ENCODE peak calls at places on chromosomes 5 and 9, in six cellular contexts. One of them, this sample, is unnamed.

GRCh38 chr9:98429613-98430012 is 174.2 kb upstream of the TBC1D2 start:
- DNase-seq in GM23248: peak; percentile 89
- DNase-seq in CD8-positive, alpha-beta T cell: no peak
- DNase-seq in SJSA1: no peak
- DNase-seq in osteoblast: no peak
- DNase-seq in body of pancreas: no peak
- DNase-seq in this sample: peak; percentile 31

GRCh38 chr5:37811866-37812265 is 28.0 kb downstream of the GDNF start:
- DNase-seq in SJSA1: no peak
- DNase-seq in CD8-positive, alpha-beta T cell: no peak
- DNase-seq in osteoblast: no peak
- DNase-seq in body of pancreas: no peak
- DNase-seq in GM23248: no peak
- DNase-seq in this sample: no peak

GRCh38 chr5:56129288-56129687 is 103.8 kb downstream of the ANKRD55 start:
- DNase-seq in body of pancreas: no peak
- DNase-seq in osteoblast: no peak
- DNase-seq in GM23248: no peak
- DNase-seq in CD8-positive, alpha-beta T cell: no peak
- DNase-seq in SJSA1: no peak
- DNase-seq in this sample: no peak

GRCh38 chr9:110131499-110131898 is 76.5 kb downstream of the C9orf152 start:
- DNase-seq in CD8-positive, alpha-beta T cell: no peak
- DNase-seq in body of pancreas: no peak
- DNase-seq in osteoblast: peak; percentile 59
- DNase-seq in SJSA1: peak; percentile 78
- DNase-seq in GM23248: no peak
- DNase-seq in this sample: no peak

GRCh38 chr5:77518304-77518703 is 26.2 kb upstream of the WDR41 start:
- DNase-seq in body of pancreas: no peak
- DNase-seq in osteoblast: no peak
- DNase-seq in GM23248: peak; percentile 16
- DNase-seq in SJSA1: peak; percentile 2
- DNase-seq in CD8-positive, alpha-beta T cell: no peak
- DNase-seq in this sample: no peak

GRCh38 chr9:131528186-131528585 is 2.9 kb downstream of the UCK1 start:
- DNase-seq in SJSA1: no peak
- DNase-seq in body of pancreas: no peak
- DNase-seq in GM23248: no peak
- DNase-seq in osteoblast: peak; percentile 76
- DNase-seq in CD8-positive, alpha-beta T cell: no peak
- DNase-seq in this sample: no peak

GRCh38 chr9:135811796-135812195 is 95.5 kb downstream of the CAMSAP1 start:
- DNase-seq in body of pancreas: no peak
- DNase-seq in CD8-positive, alpha-beta T cell: no peak
- DNase-seq in GM23248: no peak
- DNase-seq in osteoblast: no peak
- DNase-seq in SJSA1: no peak
- DNase-seq in this sample: no peak

GRCh38 chr9:136995772-136996308 is 528 bp downstream of the CLIC3 start:
- DNase-seq in CD8-positive, alpha-beta T cell: no peak
- DNase-seq in osteoblast: peak; percentile 99
- DNase-seq in GM23248: peak; percentile 69
- DNase-seq in body of pancreas: no peak
- DNase-seq in SJSA1: no peak
- DNase-seq in this sample: peak; percentile 87

GRCh38 chr5:145946112-145946861 is 9.9 kb downstream of the SH3RF2 start:
- DNase-seq in osteoblast: peak; percentile 57
- DNase-seq in GM23248: peak; percentile 78
- DNase-seq in SJSA1: peak; percentile 98
- DNase-seq in CD8-positive, alpha-beta T cell: no peak
- DNase-seq in body of pancreas: no peak
- DNase-seq in this sample: no peak

GRCh38 chr9:79581388-79581787 is 9.6 kb downstream of the TLE4 start:
- DNase-seq in SJSA1: no peak
- DNase-seq in osteoblast: no peak
- DNase-seq in CD8-positive, alpha-beta T cell: no peak
- DNase-seq in GM23248: peak; percentile 23
- DNase-seq in body of pancreas: no peak
- DNase-seq in this sample: no peak

GRCh38 chr9:79578891-79579290 is 7.1 kb downstream of the TLE4 start:
- DNase-seq in CD8-positive, alpha-beta T cell: no peak
- DNase-seq in SJSA1: peak; percentile 50
- DNase-seq in GM23248: peak; percentile 61
- DNase-seq in osteoblast: no peak
- DNase-seq in body of pancreas: no peak
- DNase-seq in this sample: no peak

GRCh38 chr9:79581794-79582193 is 10.0 kb downstream of the TLE4 start:
- DNase-seq in osteoblast: peak; percentile 68
- DNase-seq in CD8-positive, alpha-beta T cell: peak; percentile 53
- DNase-seq in GM23248: peak; percentile 92
- DNase-seq in SJSA1: peak; percentile 84
- DNase-seq in body of pancreas: no peak
- DNase-seq in this sample: no peak

GRCh38 chr9:79579624-79580023 is 7.9 kb downstream of the TLE4 start:
- DNase-seq in SJSA1: no peak
- DNase-seq in GM23248: no peak
- DNase-seq in CD8-positive, alpha-beta T cell: no peak
- DNase-seq in body of pancreas: no peak
- DNase-seq in osteoblast: no peak
- DNase-seq in this sample: no peak

DNA sequence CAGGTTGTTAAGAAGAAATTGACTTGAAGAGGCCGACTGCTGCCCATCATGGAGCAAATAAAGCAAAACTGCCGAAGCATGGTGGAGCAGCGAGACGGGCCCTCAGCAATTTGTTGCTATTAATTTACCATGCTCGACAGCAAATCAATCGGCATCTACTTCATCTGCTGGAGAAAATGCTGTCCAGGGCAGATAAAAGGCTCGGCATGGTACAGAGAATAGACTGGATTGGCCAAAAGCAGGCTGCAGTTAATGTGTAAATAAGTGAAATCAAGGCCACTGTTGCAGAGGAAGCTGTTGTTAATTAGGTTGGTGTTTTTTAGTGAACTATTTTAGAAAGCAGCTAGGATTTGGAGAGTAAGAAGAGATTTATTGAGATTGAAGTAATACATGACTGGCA is 8.3 kb downstream of the TLE4 start:
- DNase-seq in osteoblast: no peak
- DNase-seq in SJSA1: no peak
- DNase-seq in body of pancreas: no peak
- DNase-seq in CD8-positive, alpha-beta T cell: no peak
- DNase-seq in GM23248: no peak
- DNase-seq in this sample: no peak
- H3K4me1 ChIP-seq in osteoblast: peaks cover 42% of the 10 kb centered on the region
- H3K4me1 ChIP-seq in SJSA1: peaks cover 48% of the 10 kb centered on the region
- H3K4me1 ChIP-seq in body of pancreas: peaks cover 40% of the 10 kb centered on the region
- H3K4me1 ChIP-seq in CD8-positive, alpha-beta T cell: peaks cover 73% of the 10 kb centered on the region
- H3K4me1 ChIP-seq in GM23248: peaks cover 48% of the 10 kb centered on the region
- H3K4me1 ChIP-seq in this sample: peaks cover 7% of the 10 kb centered on the region

GRCh38 chr5:151081426-151082273 is 816 bp upstream of the TNIP1 start:
- DNase-seq in osteoblast: no peak
- DNase-seq in GM23248: peak; percentile 65
- DNase-seq in body of pancreas: no peak
- DNase-seq in SJSA1: no peak
- DNase-seq in CD8-positive, alpha-beta T cell: no peak
- DNase-seq in this sample: no peak

GRCh38 chr5:151080620-151081425 is at the start of gene TNIP1:
- DNase-seq in GM23248: peak; percentile 91
- DNase-seq in osteoblast: peak; percentile 99
- DNase-seq in body of pancreas: peak; percentile 94
- DNase-seq in SJSA1: peak; percentile 100
- DNase-seq in CD8-positive, alpha-beta T cell: peak; percentile 92
- DNase-seq in this sample: peak; percentile 95

GRCh38 chr5:151082274-151082902 is 1.6 kb upstream of the TNIP1 start:
- DNase-seq in SJSA1: peak; percentile 72
- DNase-seq in CD8-positive, alpha-beta T cell: no peak
- DNase-seq in osteoblast: no peak
- DNase-seq in body of pancreas: no peak
- DNase-seq in GM23248: peak; percentile 59
- DNase-seq in this sample: no peak

GRCh38 chr5:151078490-151079262 is 2.2 kb downstream of the TNIP1 start:
- DNase-seq in body of pancreas: peak; percentile 54
- DNase-seq in SJSA1: peak; percentile 56
- DNase-seq in osteoblast: no peak
- DNase-seq in CD8-positive, alpha-beta T cell: peak; percentile 75
- DNase-seq in GM23248: no peak
- DNase-seq in this sample: no peak

GRCh38 chr5:151079838-151080619 is 805 bp downstream of the TNIP1 start:
- DNase-seq in SJSA1: peak; percentile 96
- DNase-seq in GM23248: peak; percentile 83
- DNase-seq in osteoblast: no peak
- DNase-seq in CD8-positive, alpha-beta T cell: no peak
- DNase-seq in body of pancreas: no peak
- DNase-seq in this sample: no peak
- H3K4me3 ChIP-seq in SJSA1: peak overlapping the region; percentile 87
- H3K4me3 ChIP-seq in GM23248: peak overlapping the region; percentile 84
- H3K4me3 ChIP-seq in osteoblast: peak overlapping the region; percentile 91
- H3K4me3 ChIP-seq in CD8-positive, alpha-beta T cell: peak overlapping the region; percentile 76
- H3K4me3 ChIP-seq in body of pancreas: peak overlapping the region; percentile 65
- H3K4me3 ChIP-seq in this sample: peak overlapping the region; percentile 60

GRCh38 chr5:141668601-141669265 is 13.3 kb downstream of the ARAP3 start:
- DNase-seq in SJSA1: no peak
- DNase-seq in GM23248: peak; percentile 46
- DNase-seq in osteoblast: peak; percentile 86
- DNase-seq in body of pancreas: no peak
- DNase-seq in CD8-positive, alpha-beta T cell: no peak
- DNase-seq in this sample: no peak

GRCh38 chr5:141662028-141662427 is 10.8 kb upstream of the FCHSD1 start:
- DNase-seq in body of pancreas: no peak
- DNase-seq in GM23248: no peak
- DNase-seq in CD8-positive, alpha-beta T cell: no peak
- DNase-seq in osteoblast: no peak
- DNase-seq in SJSA1: no peak
- DNase-seq in this sample: no peak

GRCh38 chr5:141665995-141666940 is 15.1 kb upstream of the FCHSD1 start:
- DNase-seq in osteoblast: peak; percentile 21
- DNase-seq in GM23248: no peak
- DNase-seq in SJSA1: no peak
- DNase-seq in body of pancreas: no peak
- DNase-seq in CD8-positive, alpha-beta T cell: no peak
- DNase-seq in this sample: no peak

GRCh38 chr5:141663506-141663905 is 12.3 kb upstream of the FCHSD1 start:
- DNase-seq in CD8-positive, alpha-beta T cell: no peak
- DNase-seq in SJSA1: no peak
- DNase-seq in osteoblast: no peak
- DNase-seq in GM23248: no peak
- DNase-seq in body of pancreas: no peak
- DNase-seq in this sample: no peak

GRCh38 chr5:141664733-141665461 is 13.7 kb upstream of the FCHSD1 start:
- DNase-seq in osteoblast: peak; percentile 95
- DNase-seq in body of pancreas: peak; percentile 91
- DNase-seq in SJSA1: peak; percentile 55
- DNase-seq in GM23248: peak; percentile 69
- DNase-seq in CD8-positive, alpha-beta T cell: peak; percentile 63
- DNase-seq in this sample: peak; percentile 83
- H3K36me3 ChIP-seq in osteoblast: no peaks in the 10 kb centered on the region
- H3K36me3 ChIP-seq in body of pancreas: no peaks in the 10 kb centered on the region
- H3K36me3 ChIP-seq in SJSA1: peaks cover 64% of the 10 kb centered on the region
- H3K36me3 ChIP-seq in GM23248: no peaks in the 10 kb centered on the region
- H3K36me3 ChIP-seq in CD8-positive, alpha-beta T cell: no peaks in the 10 kb centered on the region
- H3K36me3 ChIP-seq in this sample: peaks cover 20% of the 10 kb centered on the region

GRCh38 chr9:93531374-93531773 is 45.0 kb upstream of the PHF2 start:
- DNase-seq in CD8-positive, alpha-beta T cell: no peak
- DNase-seq in osteoblast: no peak
- DNase-seq in SJSA1: no peak
- DNase-seq in body of pancreas: no peak
- DNase-seq in GM23248: peak; percentile 20
- DNase-seq in this sample: no peak
- H3K4me1 ChIP-seq in CD8-positive, alpha-beta T cell: no peaks in the 10 kb centered on the region
- H3K4me1 ChIP-seq in osteoblast: no peaks in the 10 kb centered on the region
- H3K4me1 ChIP-seq in SJSA1: no peaks in the 10 kb centered on the region
- H3K4me1 ChIP-seq in body of pancreas: no peaks in the 10 kb centered on the region
- H3K4me1 ChIP-seq in GM23248: no peaks in the 10 kb centered on the region
- H3K4me1 ChIP-seq in this sample: no peaks in the 10 kb centered on the region

GRCh38 chr9:124505006-124505900 is 1.9 kb downstream of the NR5A1 start:
- DNase-seq in body of pancreas: no peak
- DNase-seq in GM23248: no peak
- DNase-seq in CD8-positive, alpha-beta T cell: no peak
- DNase-seq in osteoblast: peak; percentile 92
- DNase-seq in SJSA1: no peak
- DNase-seq in this sample: no peak

GRCh38 chr9:124502711-124503702 is 4.2 kb downstream of the NR5A1 start:
- DNase-seq in GM23248: peak; percentile 22
- DNase-seq in body of pancreas: no peak
- DNase-seq in osteoblast: peak; percentile 89
- DNase-seq in SJSA1: no peak
- DNase-seq in CD8-positive, alpha-beta T cell: no peak
- DNase-seq in this sample: no peak

GRCh38 chr9:124505901-124506346 is 1.3 kb downstream of the NR5A1 start:
- DNase-seq in GM23248: no peak
- DNase-seq in CD8-positive, alpha-beta T cell: no peak
- DNase-seq in body of pancreas: no peak
- DNase-seq in osteoblast: peak; percentile 90
- DNase-seq in SJSA1: no peak
- DNase-seq in this sample: no peak

GRCh38 chr9:124503713-124504529 is 3.3 kb downstream of the NR5A1 start:
- DNase-seq in body of pancreas: no peak
- DNase-seq in CD8-positive, alpha-beta T cell: no peak
- DNase-seq in SJSA1: no peak
- DNase-seq in GM23248: peak; percentile 32
- DNase-seq in osteoblast: peak; percentile 90
- DNase-seq in this sample: no peak

DNA sequence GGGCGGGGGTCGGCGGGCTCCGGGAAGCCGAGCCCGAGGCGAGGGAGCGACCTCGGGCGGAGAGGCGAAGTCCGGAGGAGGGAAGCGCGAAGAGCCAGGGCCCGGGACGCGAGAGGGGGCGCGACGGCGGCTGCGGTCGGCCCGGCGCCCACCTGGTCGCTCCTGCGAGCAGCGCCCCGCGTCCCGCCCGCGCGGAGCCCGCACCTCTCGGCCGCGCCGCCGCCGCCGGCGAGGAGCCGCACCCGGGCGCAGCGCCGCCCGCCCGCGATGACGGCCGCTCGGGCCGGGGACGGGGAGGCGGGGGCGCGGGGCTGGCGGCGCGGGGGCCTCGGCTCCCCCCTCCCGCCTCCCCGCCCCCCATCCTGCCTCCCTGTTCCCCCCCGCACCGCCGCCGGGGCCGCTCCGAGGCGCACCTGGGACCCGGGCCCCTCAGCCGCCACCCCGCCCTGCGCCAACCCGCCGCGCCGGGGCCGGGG is 2.6 kb downstream of the NR5A1 start:
- DNase-seq in GM23248: no peak
- DNase-seq in SJSA1: no peak
- DNase-seq in body of pancreas: no peak
- DNase-seq in osteoblast: peak; percentile 81
- DNase-seq in CD8-positive, alpha-beta T cell: no peak
- DNase-seq in this sample: no peak
- H3K4me3 ChIP-seq in GM23248: no peak overlapping the region
- H3K4me3 ChIP-seq in SJSA1: no peak overlapping the region
- H3K4me3 ChIP-seq in body of pancreas: no peak overlapping the region
- H3K4me3 ChIP-seq in osteoblast: no peak overlapping the region
- H3K4me3 ChIP-seq in CD8-positive, alpha-beta T cell: no peak overlapping the region
- H3K4me3 ChIP-seq in this sample: no peak overlapping the region

DNA sequence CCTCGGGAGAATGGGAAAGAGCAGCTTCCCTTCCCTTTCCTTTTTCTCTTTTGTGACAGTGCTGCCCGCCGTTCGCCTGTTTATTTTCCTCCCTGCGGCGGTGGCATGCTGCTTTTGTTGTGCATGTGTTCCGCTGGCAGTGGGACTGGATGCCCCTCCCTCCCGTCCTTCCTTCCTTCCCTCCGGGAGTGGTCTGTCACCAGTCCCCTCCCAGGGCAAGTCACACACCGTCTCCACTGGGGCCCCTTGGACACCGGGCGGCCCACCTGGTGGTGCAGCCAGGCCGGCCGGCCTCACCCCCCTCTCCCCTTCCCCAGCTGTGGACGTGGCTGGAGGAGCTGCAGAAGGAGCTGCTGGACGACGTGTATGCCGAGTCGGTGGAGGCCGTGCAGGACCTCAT is 214.7 kb downstream of the TRIO start:
- DNase-seq in SJSA1: no peak
- DNase-seq in body of pancreas: no peak
- DNase-seq in CD8-positive, alpha-beta T cell: no peak
- DNase-seq in GM23248: no peak
- DNase-seq in osteoblast: no peak
- DNase-seq in this sample: no peak
- H3K36me3 ChIP-seq in SJSA1: peaks cover 91% of the 10 kb centered on the region
- H3K36me3 ChIP-seq in body of pancreas: peaks cover 9% of the 10 kb centered on the region
- H3K36me3 ChIP-seq in CD8-positive, alpha-beta T cell: no peaks in the 10 kb centered on the region
- H3K36me3 ChIP-seq in GM23248: peaks cover 63% of the 10 kb centered on the region
- H3K36me3 ChIP-seq in osteoblast: peaks cover 81% of the 10 kb centered on the region
- H3K36me3 ChIP-seq in this sample: peaks cover 27% of the 10 kb centered on the region